ENCODE peak calls at places on chromosomes 11 and 22, in six cellular contexts. One of them, this sample, is unnamed.

GRCh38 chr22:42931421-42932196 is 74.5 kb upstream of the ARFGAP3 start:
- DNase-seq in left ventricle myocardium inferior: no peak
- DNase-seq in psoas muscle: no peak
- DNase-seq in neural progenitor cell: no peak
- DNase-seq in gastrocnemius medialis: no peak
- DNase-seq in right cardiac atrium: no peak
- DNase-seq in this sample: no peak

GRCh38 chr11:88300888-88301477 is 36.6 kb downstream of the CTSC start:
- DNase-seq in left ventricle myocardium inferior: no peak
- DNase-seq in psoas muscle: no peak
- DNase-seq in neural progenitor cell: peak; percentile 62
- DNase-seq in gastrocnemius medialis: no peak
- DNase-seq in right cardiac atrium: no peak
- DNase-seq in this sample: no peak

GRCh38 chr11:87743002-87743401 is 432.2 kb downstream of the RAB38 start:
- DNase-seq in left ventricle myocardium inferior: no peak
- DNase-seq in psoas muscle: no peak
- DNase-seq in neural progenitor cell: peak; percentile 47
- DNase-seq in gastrocnemius medialis: no peak
- DNase-seq in right cardiac atrium: no peak
- DNase-seq in this sample: no peak

GRCh38 chr11:40274017-40274416 is 1185.4 kb downstream of the LRRC4C start:
- DNase-seq in left ventricle myocardium inferior: no peak
- DNase-seq in psoas muscle: no peak
- DNase-seq in neural progenitor cell: no peak
- DNase-seq in gastrocnemius medialis: no peak
- DNase-seq in right cardiac atrium: no peak
- DNase-seq in this sample: peak; percentile 39

GRCh38 chr22:35399114-35399677 is 744 bp upstream of the MCM5 start:
- DNase-seq in left ventricle myocardium inferior: no peak
- DNase-seq in psoas muscle: no peak
- DNase-seq in neural progenitor cell: no peak
- DNase-seq in gastrocnemius medialis: no peak
- DNase-seq in right cardiac atrium: no peak
- DNase-seq in this sample: no peak

GRCh38 chr11:60705895-60706294 is 6.5 kb downstream of the MS4A8 start:
- DNase-seq in left ventricle myocardium inferior: no peak
- DNase-seq in psoas muscle: no peak
- DNase-seq in neural progenitor cell: no peak
- DNase-seq in gastrocnemius medialis: no peak
- DNase-seq in right cardiac atrium: no peak
- DNase-seq in this sample: no peak

GRCh38 chr11:63023851-63024648 is 8.4 kb upstream of the SLC22A8 start:
- DNase-seq in left ventricle myocardium inferior: peak; percentile 87
- DNase-seq in psoas muscle: peak; percentile 85
- DNase-seq in neural progenitor cell: peak; percentile 89
- DNase-seq in gastrocnemius medialis: peak; percentile 59
- DNase-seq in right cardiac atrium: peak; percentile 92
- DNase-seq in this sample: peak; percentile 96

GRCh38 chr11:103939694-103940093 is 96.7 kb upstream of the DDI1 start:
- DNase-seq in left ventricle myocardium inferior: no peak
- DNase-seq in psoas muscle: no peak
- DNase-seq in neural progenitor cell: no peak
- DNase-seq in gastrocnemius medialis: no peak
- DNase-seq in right cardiac atrium: no peak
- DNase-seq in this sample: no peak

GRCh38 chr11:26948881-26949280 is 45.0 kb upstream of the FIBIN start:
- DNase-seq in left ventricle myocardium inferior: no peak
- DNase-seq in psoas muscle: no peak
- DNase-seq in neural progenitor cell: no peak
- DNase-seq in gastrocnemius medialis: no peak
- DNase-seq in right cardiac atrium: no peak
- DNase-seq in this sample: no peak

GRCh38 chr22:20549232-20549841 is 41.9 kb downstream of the MED15 start:
- DNase-seq in left ventricle myocardium inferior: no peak
- DNase-seq in psoas muscle: peak; percentile 32
- DNase-seq in neural progenitor cell: no peak
- DNase-seq in gastrocnemius medialis: no peak
- DNase-seq in right cardiac atrium: no peak
- DNase-seq in this sample: no peak

GRCh38 chr11:99509863-99510262 is 489.1 kb downstream of the CNTN5 start:
- DNase-seq in left ventricle myocardium inferior: no peak
- DNase-seq in psoas muscle: no peak
- DNase-seq in neural progenitor cell: no peak
- DNase-seq in gastrocnemius medialis: no peak
- DNase-seq in right cardiac atrium: no peak
- DNase-seq in this sample: no peak

GRCh38 chr22:39308614-39309363 is 10.6 kb downstream of the RPL3 start:
- DNase-seq in left ventricle myocardium inferior: no peak
- DNase-seq in psoas muscle: peak; percentile 83
- DNase-seq in neural progenitor cell: no peak
- DNase-seq in gastrocnemius medialis: peak; percentile 44
- DNase-seq in right cardiac atrium: peak; percentile 83
- DNase-seq in this sample: no peak

GRCh38 chr11:106395716-106396349 is 318.4 kb downstream of the AASDHPPT start:
- DNase-seq in left ventricle myocardium inferior: no peak
- DNase-seq in psoas muscle: no peak
- DNase-seq in neural progenitor cell: no peak
- DNase-seq in gastrocnemius medialis: no peak
- DNase-seq in right cardiac atrium: no peak
- DNase-seq in this sample: no peak

GRCh38 chr11:112625816-112626215 is 335.4 kb upstream of the NCAM1 start:
- DNase-seq in left ventricle myocardium inferior: no peak
- DNase-seq in psoas muscle: no peak
- DNase-seq in neural progenitor cell: peak; percentile 56
- DNase-seq in gastrocnemius medialis: no peak
- DNase-seq in right cardiac atrium: no peak
- DNase-seq in this sample: no peak

GRCh38 chr11:61266602-61267001 is 25.6 kb downstream of the PGA5 start:
- DNase-seq in left ventricle myocardium inferior: no peak
- DNase-seq in psoas muscle: no peak
- DNase-seq in neural progenitor cell: no peak
- DNase-seq in gastrocnemius medialis: no peak
- DNase-seq in right cardiac atrium: no peak
- DNase-seq in this sample: no peak

GRCh38 chr11:10455637-10456487 is 798 bp downstream of the AMPD3 start:
- DNase-seq in left ventricle myocardium inferior: no peak
- DNase-seq in psoas muscle: peak; percentile 53
- DNase-seq in neural progenitor cell: peak; percentile 74
- DNase-seq in gastrocnemius medialis: peak; percentile 57
- DNase-seq in right cardiac atrium: peak; percentile 68
- DNase-seq in this sample: peak; percentile 72

GRCh38 chr11:105862736-105863367 is 159.2 kb downstream of the MSANTD4 start:
- DNase-seq in left ventricle myocardium inferior: no peak
- DNase-seq in psoas muscle: no peak
- DNase-seq in neural progenitor cell: peak; percentile 61
- DNase-seq in gastrocnemius medialis: no peak
- DNase-seq in right cardiac atrium: no peak
- DNase-seq in this sample: no peak

GRCh38 chr11:114326151-114326550 is 30.0 kb downstream of the NNMT start:
- DNase-seq in left ventricle myocardium inferior: no peak
- DNase-seq in psoas muscle: no peak
- DNase-seq in neural progenitor cell: no peak
- DNase-seq in gastrocnemius medialis: no peak
- DNase-seq in right cardiac atrium: no peak
- DNase-seq in this sample: no peak

DNA sequence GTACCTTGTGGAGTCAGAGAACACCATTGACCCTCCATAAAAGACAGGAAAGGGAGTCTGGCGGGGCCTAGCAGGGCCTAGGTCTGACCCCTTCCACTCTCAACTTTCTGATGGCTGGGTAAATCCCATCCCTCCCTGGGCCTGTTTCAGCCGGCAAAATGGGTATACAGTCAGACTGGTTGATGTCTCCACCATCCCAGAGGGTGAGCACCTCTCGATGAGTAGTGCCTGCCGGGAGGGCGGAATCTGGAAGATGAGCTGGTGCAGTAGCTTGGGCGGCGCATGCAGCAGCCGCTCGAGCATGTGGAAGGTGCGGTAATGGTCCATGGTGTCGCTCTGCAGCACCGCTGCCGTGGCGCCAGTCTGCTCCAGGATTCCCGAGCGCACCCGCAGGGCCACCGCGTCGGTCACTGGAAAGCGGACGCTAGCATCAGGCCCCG is 528 bp downstream of the FIBP start:
- DNase-seq in left ventricle myocardium inferior: no peak
- DNase-seq in psoas muscle: no peak
- DNase-seq in neural progenitor cell: no peak
- DNase-seq in gastrocnemius medialis: no peak
- DNase-seq in right cardiac atrium: no peak
- DNase-seq in this sample: no peak
- H3K4me1 ChIP-seq in left ventricle myocardium inferior: peaks cover 72% of the 10 kb centered on the region
- H3K4me1 ChIP-seq in psoas muscle: peaks cover 26% of the 10 kb centered on the region
- H3K4me1 ChIP-seq in neural progenitor cell: peaks cover 21% of the 10 kb centered on the region
- H3K4me1 ChIP-seq in gastrocnemius medialis: peaks cover 37% of the 10 kb centered on the region
- H3K4me1 ChIP-seq in right cardiac atrium: peaks cover 6% of the 10 kb centered on the region
- H3K4me1 ChIP-seq in this sample: peaks cover 33% of the 10 kb centered on the region

GRCh38 chr11:33315822-33316221 is 58.6 kb downstream of the HIPK3 start:
- DNase-seq in left ventricle myocardium inferior: no peak
- DNase-seq in psoas muscle: no peak
- DNase-seq in neural progenitor cell: no peak
- DNase-seq in gastrocnemius medialis: no peak
- DNase-seq in right cardiac atrium: no peak
- DNase-seq in this sample: no peak
- H3K27ac ChIP-seq in left ventricle myocardium inferior: peak overlapping the region; percentile 82
- H3K27ac ChIP-seq in psoas muscle: peak overlapping the region; percentile 78
- H3K27ac ChIP-seq in neural progenitor cell: no peak overlapping the region
- H3K27ac ChIP-seq in gastrocnemius medialis: peak overlapping the region; percentile 70
- H3K27ac ChIP-seq in right cardiac atrium: no peak overlapping the region
- H3K27ac ChIP-seq in this sample: no peak overlapping the region

DNA sequence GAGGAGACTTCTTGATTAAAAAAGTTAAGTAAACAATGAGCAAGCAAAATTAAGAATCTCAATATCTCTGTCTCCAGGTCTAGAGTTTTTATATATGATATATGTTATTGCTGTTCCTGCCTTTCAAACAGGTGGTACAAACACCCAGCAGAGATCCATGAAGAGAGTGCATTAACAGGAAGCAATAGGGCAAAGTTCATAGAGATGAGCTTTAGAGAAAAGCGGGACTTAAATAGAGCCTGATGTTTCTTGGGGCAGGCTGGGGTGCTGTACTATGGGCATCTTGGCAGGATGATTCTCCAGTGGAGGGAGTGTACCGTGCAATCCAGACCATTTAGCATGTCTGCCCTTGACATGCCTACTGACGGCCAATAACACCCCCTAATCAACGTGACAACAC is 6.8 kb downstream of the MAPK1 start:
- DNase-seq in left ventricle myocardium inferior: no peak
- DNase-seq in psoas muscle: no peak
- DNase-seq in neural progenitor cell: no peak
- DNase-seq in gastrocnemius medialis: no peak
- DNase-seq in right cardiac atrium: no peak
- DNase-seq in this sample: no peak
- H3K4me1 ChIP-seq in left ventricle myocardium inferior: peaks cover 100% of the 10 kb centered on the region
- H3K4me1 ChIP-seq in psoas muscle: peaks cover 87% of the 10 kb centered on the region
- H3K4me1 ChIP-seq in neural progenitor cell: peaks cover 50% of the 10 kb centered on the region
- H3K4me1 ChIP-seq in gastrocnemius medialis: peaks cover 93% of the 10 kb centered on the region
- H3K4me1 ChIP-seq in right cardiac atrium: peaks cover 19% of the 10 kb centered on the region
- H3K4me1 ChIP-seq in this sample: peaks cover 61% of the 10 kb centered on the region

DNA sequence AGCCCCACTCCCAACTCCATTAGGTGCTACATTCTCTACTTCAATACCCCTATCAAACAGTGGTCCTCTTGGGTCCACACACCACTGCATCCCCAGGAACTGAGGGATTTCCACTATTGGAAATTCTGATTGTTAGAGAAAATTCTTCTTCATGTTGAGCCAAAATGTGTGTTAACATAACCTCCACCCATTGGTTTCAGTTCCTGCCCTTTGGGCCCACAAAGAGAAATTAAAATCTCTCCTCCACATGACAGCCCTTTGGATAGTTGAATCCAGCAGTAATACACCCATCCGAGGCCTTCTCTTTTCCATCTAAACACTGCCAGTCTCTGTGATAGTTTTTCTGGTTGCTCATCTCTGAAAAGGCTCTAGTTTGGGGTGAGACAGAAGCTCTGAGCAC is 2.1 kb downstream of the VSIG2 start:
- DNase-seq in left ventricle myocardium inferior: no peak
- DNase-seq in psoas muscle: no peak
- DNase-seq in neural progenitor cell: no peak
- DNase-seq in gastrocnemius medialis: no peak
- DNase-seq in right cardiac atrium: no peak
- DNase-seq in this sample: no peak
- H3K27ac ChIP-seq in left ventricle myocardium inferior: no peak overlapping the region
- H3K27ac ChIP-seq in psoas muscle: no peak overlapping the region
- H3K27ac ChIP-seq in neural progenitor cell: no peak overlapping the region
- H3K27ac ChIP-seq in gastrocnemius medialis: no peak overlapping the region
- H3K27ac ChIP-seq in right cardiac atrium: no peak overlapping the region
- H3K27ac ChIP-seq in this sample: no peak overlapping the region

DNA sequence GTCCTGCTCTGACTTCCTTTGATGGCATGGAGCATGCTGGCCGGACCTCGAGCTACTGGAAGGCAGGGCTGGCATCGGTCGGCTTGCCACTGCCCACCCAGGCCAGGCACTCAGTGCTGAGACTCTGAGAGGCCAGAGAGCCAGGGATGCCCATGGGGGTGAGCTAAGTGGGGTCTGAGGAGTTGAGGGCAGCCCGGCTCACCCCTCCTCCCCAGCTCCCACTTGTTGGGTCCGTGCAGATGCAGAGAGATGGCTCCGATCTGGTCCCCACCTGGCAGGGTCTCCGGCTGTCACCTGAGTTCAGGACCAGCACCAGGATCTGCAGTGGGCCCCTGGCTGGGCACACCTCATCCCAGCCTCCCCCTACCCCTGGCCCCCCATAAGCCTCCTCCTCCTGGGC is 13.3 kb downstream of the LSP1 start:
- DNase-seq in left ventricle myocardium inferior: peak; percentile 14
- DNase-seq in psoas muscle: peak; percentile 9
- DNase-seq in neural progenitor cell: no peak
- DNase-seq in gastrocnemius medialis: no peak
- DNase-seq in right cardiac atrium: peak; percentile 51
- DNase-seq in this sample: no peak
- H3K4me1 ChIP-seq in left ventricle myocardium inferior: peaks cover 74% of the 10 kb centered on the region
- H3K4me1 ChIP-seq in psoas muscle: peaks cover 22% of the 10 kb centered on the region
- H3K4me1 ChIP-seq in neural progenitor cell: peaks cover 15% of the 10 kb centered on the region
- H3K4me1 ChIP-seq in gastrocnemius medialis: peaks cover 26% of the 10 kb centered on the region
- H3K4me1 ChIP-seq in right cardiac atrium: peaks cover 8% of the 10 kb centered on the region
- H3K4me1 ChIP-seq in this sample: peaks cover 21% of the 10 kb centered on the region

GRCh38 chr11:134654161-134654915 is 242.3 kb upstream of the B3GAT1 start:
- DNase-seq in left ventricle myocardium inferior: no peak
- DNase-seq in psoas muscle: no peak
- DNase-seq in neural progenitor cell: no peak
- DNase-seq in gastrocnemius medialis: no peak
- DNase-seq in right cardiac atrium: no peak
- DNase-seq in this sample: no peak
- H3K27ac ChIP-seq in left ventricle myocardium inferior: no peak overlapping the region
- H3K27ac ChIP-seq in psoas muscle: no peak overlapping the region
- H3K27ac ChIP-seq in neural progenitor cell: no peak overlapping the region
- H3K27ac ChIP-seq in gastrocnemius medialis: no peak overlapping the region
- H3K27ac ChIP-seq in right cardiac atrium: no peak overlapping the region
- H3K27ac ChIP-seq in this sample: no peak overlapping the region

GRCh38 chr22:50171965-50172421 is 1.5 kb downstream of the PANX2 start:
- DNase-seq in left ventricle myocardium inferior: no peak
- DNase-seq in psoas muscle: no peak
- DNase-seq in neural progenitor cell: no peak
- DNase-seq in gastrocnemius medialis: no peak
- DNase-seq in right cardiac atrium: peak; percentile 31
- DNase-seq in this sample: no peak
- H3K4me1 ChIP-seq in left ventricle myocardium inferior: peaks cover 13% of the 10 kb centered on the region
- H3K4me1 ChIP-seq in psoas muscle: no peaks in the 10 kb centered on the region
- H3K4me1 ChIP-seq in neural progenitor cell: no peaks in the 10 kb centered on the region
- H3K4me1 ChIP-seq in gastrocnemius medialis: no peaks in the 10 kb centered on the region
- H3K4me1 ChIP-seq in right cardiac atrium: no peaks in the 10 kb centered on the region
- H3K4me1 ChIP-seq in this sample: peaks cover 4% of the 10 kb centered on the region

This sample was measured in testis.